ENCODE peak calls at places on chromosomes 12 and 14, in nine cellular contexts. C, U, Q, W, B, O, F, R and I are unnamed samples.
A peak's percentile ranks its signal among the peaks of the same experiment; 100 is the strongest.

GRCh38 chr14:91947196-91948184 is at the start of gene FBLN5:
- DNase-seq in C (no peak), U (peak; percentile 17), Q (peak; percentile 71), W (peak; percentile 74), B (peak; percentile 48), O (peak; percentile 65), F (peak; percentile 41), R (peak; percentile 79), I (peak; percentile 46)

GRCh38 chr12:49277466-49277865 is 12.6 kb downstream of the TUBA1C start:
- DNase-seq in C (no peak), U (no peak), Q (no peak), W (no peak), B (no peak), O (no peak), F (no peak), R (no peak), I (no peak)

GRCh38 chr12:62686938-62687337 is 220.3 kb downstream of the MON2 start:
- DNase-seq in C (no peak), U (no peak), Q (no peak), W (no peak), B (no peak), O (no peak), F (no peak), R (no peak), I (no peak)

GRCh38 chr12:65335021-65335714 is 56.7 kb downstream of the MSRB3 start:
- DNase-seq in C (no peak), U (peak; percentile 25), Q (peak; percentile 21), W (peak; percentile 63), B (no peak), O (no peak), F (no peak), R (peak; percentile 73), I (peak; percentile 66)

GRCh38 chr14:30214456-30215090 is 286.9 kb upstream of the PRKD1 start:
- DNase-seq in C (no peak), U (peak; percentile 62), Q (peak; percentile 32), W (no peak), B (no peak), O (no peak), F (peak; percentile 21), R (no peak), I (peak; percentile 32)

GRCh38 chr12:74490390-74491064 is 47.1 kb upstream of the ATXN7L3B start:
- DNase-seq in C (no peak), U (no peak), Q (no peak), W (no peak), B (no peak), O (no peak), F (no peak), R (no peak), I (no peak)

GRCh38 chr12:108338915-108339657 is at the start of gene CMKLR1:
- DNase-seq in C (peak; percentile 41), U (no peak), Q (peak; percentile 30), W (peak; percentile 15), B (peak; percentile 32), O (peak; percentile 71), F (peak; percentile 21), R (peak; percentile 59), I (no peak)

GRCh38 chr12:63922446-63922845 is 77.9 kb downstream of the SRGAP1 start:
- DNase-seq in C (no peak), U (peak; percentile 55), Q (no peak), W (no peak), B (no peak), O (no peak), F (no peak), R (no peak), I (peak; percentile 42)

GRCh38 chr12:21054334-21054733 is 76.7 kb upstream of the SLCO1B1 start:
- DNase-seq in C (no peak), U (peak; percentile 17), Q (no peak), W (no peak), B (no peak), O (peak; percentile 33), F (no peak), R (no peak), I (no peak)

GRCh38 chr12:106039242-106039641 is 99.5 kb downstream of the NUAK1 start:
- DNase-seq in C (no peak), U (no peak), Q (no peak), W (no peak), B (no peak), O (no peak), F (no peak), R (no peak), I (no peak)

GRCh38 chr12:104137175-104137901 is 672 bp downstream of the NFYB start:
- DNase-seq in C (no peak), U (peak; percentile 48), Q (peak; percentile 45), W (peak; percentile 40), B (peak; percentile 42), O (peak; percentile 29), F (peak; percentile 26), R (peak; percentile 51), I (peak; percentile 49)

DNA sequence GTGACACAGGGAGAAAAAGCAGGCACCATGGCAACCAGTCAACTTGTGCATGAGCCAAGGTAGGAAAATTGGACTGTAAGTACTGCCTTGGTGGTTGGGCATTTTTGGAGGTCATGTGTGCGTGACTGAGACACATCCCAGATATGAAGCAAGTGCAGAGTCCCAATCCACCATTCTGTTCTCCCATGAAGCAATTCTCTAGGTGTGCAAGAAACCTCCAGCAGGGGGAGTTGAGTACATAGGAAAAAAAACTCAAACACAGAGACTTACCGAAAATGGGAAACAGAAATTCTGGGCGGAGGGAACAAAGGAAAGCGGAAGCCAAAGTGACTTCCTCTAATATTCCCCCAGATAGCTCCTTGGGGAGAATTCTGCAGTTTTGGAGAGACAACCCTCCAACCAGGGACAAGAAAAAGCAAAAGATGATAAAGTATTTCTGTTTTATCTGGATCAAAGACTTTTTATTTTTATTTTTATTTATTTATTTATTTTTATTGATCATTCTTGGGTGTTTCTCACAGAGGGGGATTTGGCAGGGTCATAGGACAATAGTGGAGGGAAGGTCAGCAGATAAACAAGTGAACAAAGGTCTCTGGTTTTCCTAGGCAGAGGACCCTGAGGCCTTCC is 76.9 kb downstream of the APOBEC1 start:
- DNase-seq in C (no peak), U (peak; percentile 80), Q (peak; percentile 70), W (no peak), B (peak; percentile 33), O (peak; percentile 71), F (no peak), R (no peak), I (peak; percentile 77)
- TF ChIP-seq CTCF in C (peak; percentile 37), U (peak; percentile 57), Q (peak; percentile 73), W (no peak), B (no peak), O (peak; percentile 33), F (peak; percentile 37), R (peak; percentile 22), I (peak; percentile 74)

GRCh38 chr14:104157303-104157928 is 19.0 kb downstream of the KIF26A start:
- DNase-seq in C (no peak), U (no peak), Q (no peak), W (no peak), B (no peak), O (no peak), F (no peak), R (no peak), I (no peak)

GRCh38 chr14:104159990-104160389 is 21.6 kb downstream of the KIF26A start:
- DNase-seq in C (no peak), U (no peak), Q (no peak), W (no peak), B (no peak), O (no peak), F (no peak), R (no peak), I (no peak)

GRCh38 chr14:104156142-104156541 is 17.8 kb downstream of the KIF26A start:
- DNase-seq in C (no peak), U (no peak), Q (no peak), W (no peak), B (no peak), O (no peak), F (no peak), R (no peak), I (no peak)

GRCh38 chr14:104161601-104162367 is 23.4 kb downstream of the KIF26A start:
- DNase-seq in C (no peak), U (no peak), Q (no peak), W (no peak), B (no peak), O (no peak), F (no peak), R (no peak), I (no peak)

DNA sequence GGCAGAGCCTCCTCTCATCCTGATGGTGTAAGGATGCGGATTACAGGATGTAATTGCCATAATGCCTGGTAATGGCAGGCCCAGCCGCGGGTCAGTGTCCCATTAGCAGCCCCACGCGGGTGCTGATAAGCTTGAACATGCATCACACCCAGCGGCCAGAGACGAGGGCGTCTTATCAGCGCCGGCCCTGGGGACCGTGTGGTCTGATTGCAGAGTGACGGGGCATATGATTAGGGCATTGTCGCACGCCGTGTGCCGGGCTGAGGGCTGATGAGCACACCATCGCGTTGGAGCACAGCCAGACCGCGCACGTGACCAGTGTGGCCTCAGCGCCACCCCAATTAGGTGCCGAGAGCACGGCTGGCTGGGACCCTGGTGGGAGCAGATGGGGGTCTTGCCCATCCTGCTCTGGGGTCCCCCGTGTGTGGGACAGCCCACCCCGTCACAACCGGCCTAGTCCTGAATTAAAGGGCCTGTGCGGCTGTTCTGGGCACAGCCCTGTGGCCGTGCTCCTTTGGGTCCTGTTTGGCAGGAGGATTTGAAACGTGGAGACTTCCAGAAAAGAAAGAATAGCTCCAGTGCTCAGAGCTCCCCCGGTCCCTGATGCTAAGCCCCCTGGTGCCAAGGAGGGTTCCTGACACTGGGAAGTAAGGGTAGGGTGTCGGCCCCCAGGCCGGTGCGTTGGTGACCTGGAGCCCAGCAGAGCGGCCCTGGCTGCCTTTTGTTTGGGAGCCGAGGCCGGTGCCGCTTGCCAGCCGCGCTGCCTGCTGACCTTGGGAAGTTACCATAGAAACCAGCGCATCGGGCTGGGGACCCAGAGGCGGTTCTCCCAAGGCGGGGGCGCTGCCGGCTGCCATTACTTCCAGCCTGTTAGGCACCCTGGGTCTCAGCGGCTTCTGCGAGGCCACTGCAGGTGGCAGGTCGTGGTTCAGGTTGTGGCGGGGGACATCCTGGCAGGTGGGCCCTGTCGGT is 20.7 kb downstream of the KIF26A start:
- DNase-seq in C (no peak), U (no peak), Q (no peak), W (peak; percentile 71), B (no peak), O (no peak), F (no peak), R (no peak), I (no peak)
- H3K4me3 ChIP-seq in C (no peak overlapping the region), U (no peak overlapping the region), Q (no peak overlapping the region), W (no peak overlapping the region), B (no peak overlapping the region), O (no peak overlapping the region), F (no peak overlapping the region), R (no peak overlapping the region), I (no peak overlapping the region)

GRCh38 chr14:22506778-22507351 is 82.2 kb downstream of the DAD1 start:
- DNase-seq in C (no peak), U (no peak), Q (no peak), W (no peak), B (no peak), O (no peak), F (no peak), R (no peak), I (no peak)
- H3K4me1 ChIP-seq in C (no peaks in the 10 kb centered on the region), U (no peaks in the 10 kb centered on the region), Q (peaks cover 10% of the 10 kb centered on the region), W (peaks cover 3% of the 10 kb centered on the region), B (peaks cover 14% of the 10 kb centered on the region), O (no peaks in the 10 kb centered on the region), F (no peaks in the 10 kb centered on the region), R (no peaks in the 10 kb centered on the region), I (peaks cover 18% of the 10 kb centered on the region)

DNA sequence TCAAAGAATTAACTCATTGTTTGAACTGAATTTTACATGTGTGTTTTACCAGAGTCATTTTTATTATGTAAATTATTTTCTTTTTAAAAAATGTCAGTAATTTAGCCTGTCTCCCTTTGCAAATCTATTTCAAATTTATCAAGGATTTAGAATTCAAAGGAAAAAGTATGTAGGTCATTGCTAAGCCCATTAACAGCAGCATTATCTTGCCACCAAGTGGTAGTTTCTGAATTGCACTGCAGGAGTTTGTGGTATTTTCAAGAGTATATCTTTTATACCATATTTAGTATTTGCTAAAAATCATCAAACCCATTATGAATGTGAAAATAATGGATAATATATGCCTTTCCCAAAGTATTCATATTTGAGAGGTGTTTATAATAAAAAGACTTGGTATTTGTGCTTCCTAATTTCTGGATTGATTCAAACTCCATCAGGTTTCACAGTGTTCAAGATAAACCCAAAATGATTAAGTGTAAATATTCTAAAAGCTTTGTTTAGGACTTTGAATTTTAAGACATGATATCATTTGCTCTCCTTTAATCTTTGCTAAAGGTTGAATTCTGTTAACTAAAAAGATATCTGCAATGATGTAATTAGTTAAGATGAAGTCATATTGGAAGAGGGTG is 711.4 kb downstream of the FSCB start:
- DNase-seq in C (no peak), U (peak; percentile 25), Q (no peak), W (no peak), B (no peak), O (no peak), F (no peak), R (no peak), I (no peak)
- TF ChIP-seq CTCF in C (peak; percentile 55), U (no peak), Q (peak; percentile 41), W (no peak), B (peak; percentile 39), O (no peak), F (peak; percentile 37), R (no peak), I (peak; percentile 40)